ENCODE peak calls at places on chromosomes 5 and 9, in five cellular contexts. W, G, S, B and L are unnamed samples.

GRCh38 chr5:109413463-109413862 is 3.7 kb upstream of the PJA2 start:
- DNase-seq in W (no peak), G (peak; percentile 69), S (no peak), B (no peak), L (no peak)

GRCh38 chr5:91641730-91642350 is 258.7 kb upstream of the ARRDC3 start:
- DNase-seq in W (no peak), G (no peak), S (no peak), B (peak; percentile 34), L (peak; percentile 51)

GRCh38 chr5:170287532-170287931 is 10.0 kb downstream of the LCP2 start:
- DNase-seq in W (peak; percentile 70), G (peak; percentile 88), S (no peak), B (no peak), L (no peak)

GRCh38 chr9:70411141-70411929 is 3.1 kb downstream of the KLF9 start:
- DNase-seq in W (peak; percentile 77), G (peak; percentile 90), S (no peak), B (no peak), L (peak; percentile 77)

GRCh38 chr9:136543830-136544548 is 1.9 kb downstream of the NOTCH1 start:
- DNase-seq in W (peak; percentile 91), G (peak; percentile 85), S (no peak), B (no peak), L (peak; percentile 46)

GRCh38 chr5:15835514-15835913 is 335.5 kb downstream of the FBXL7 start:
- DNase-seq in W (no peak), G (no peak), S (no peak), B (no peak), L (no peak)

GRCh38 chr5:78527054-78527884 is 121.3 kb downstream of the LHFPL2 start:
- DNase-seq in W (peak; percentile 52), G (peak; percentile 92), S (no peak), B (no peak), L (peak; percentile 99)

GRCh38 chr5:109987355-109987754 is 297.6 kb downstream of the MAN2A1 start:
- DNase-seq in W (no peak), G (no peak), S (no peak), B (no peak), L (no peak)

GRCh38 chr9:35407846-35408245 is 82.1 kb upstream of the RUSC2 start:
- DNase-seq in W (no peak), G (no peak), S (no peak), B (no peak), L (no peak)

GRCh38 chr5:66213533-66213932 is 69.4 kb downstream of the SREK1 start:
- DNase-seq in W (no peak), G (no peak), S (no peak), B (no peak), L (no peak)

DNA sequence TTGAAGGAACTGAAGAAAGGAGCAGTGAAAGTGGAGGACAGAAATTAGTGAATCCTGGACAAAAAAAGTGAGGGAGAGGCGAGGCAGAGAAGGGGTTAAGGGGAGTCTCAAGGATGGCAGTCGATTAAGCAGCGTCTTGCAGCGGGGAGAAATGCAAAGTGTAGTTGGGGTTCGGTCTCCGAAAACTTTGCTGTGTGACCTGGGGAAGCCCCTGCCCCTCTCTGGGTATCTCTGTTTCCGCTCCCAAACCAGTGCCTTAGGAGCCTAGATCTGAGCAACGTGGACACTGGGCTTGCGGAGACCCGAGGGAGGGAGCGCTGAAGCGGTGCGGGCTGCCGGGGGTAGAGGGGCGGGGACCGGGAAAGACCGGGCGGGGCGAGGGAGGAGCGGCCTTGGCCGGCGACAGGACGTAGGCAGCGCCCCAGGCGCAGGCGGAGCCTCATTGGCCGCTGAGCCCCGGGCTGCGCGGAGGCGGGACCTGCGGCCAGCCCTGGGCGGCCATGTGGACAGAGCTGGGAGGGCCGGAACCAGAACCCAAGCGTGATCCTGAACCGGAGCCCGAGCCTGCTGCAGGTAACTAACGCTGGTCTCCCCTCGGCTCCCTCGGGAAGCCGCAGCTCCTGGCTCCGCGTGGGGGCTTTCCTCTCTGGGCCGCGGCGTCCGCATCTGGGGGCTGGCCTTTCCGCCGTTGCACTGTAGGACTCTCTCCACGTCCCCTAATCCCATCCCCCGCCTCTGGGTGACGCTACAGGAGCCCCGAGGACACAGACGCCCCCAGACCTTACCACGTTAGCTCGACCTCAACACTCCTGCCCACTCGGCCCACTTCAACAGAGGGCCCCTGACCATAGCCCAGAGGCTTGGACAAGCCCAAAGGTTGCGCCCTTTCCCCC is at the start of gene ALDH1B1:
- DNase-seq in W (peak; percentile 91), G (peak; percentile 93), S (peak; percentile 38), B (peak; percentile 68), L (peak; percentile 89)
- TF ChIP-seq POLR2A in W (no peak), G (peak; percentile 65), S (peak; percentile 74), B (no peak), L (peak; percentile 79)

GRCh38 chr5:171335616-171336015 is 26.6 kb downstream of the TLX3 start:
- DNase-seq in W (no peak), G (no peak), S (no peak), B (no peak), L (no peak)
- H3K27me3 ChIP-seq in W (no peaks in the 10 kb centered on the region), G (no peaks in the 10 kb centered on the region), S (peaks cover 3% of the 10 kb centered on the region), B (no peaks in the 10 kb centered on the region), L (peaks cover 11% of the 10 kb centered on the region)

DNA sequence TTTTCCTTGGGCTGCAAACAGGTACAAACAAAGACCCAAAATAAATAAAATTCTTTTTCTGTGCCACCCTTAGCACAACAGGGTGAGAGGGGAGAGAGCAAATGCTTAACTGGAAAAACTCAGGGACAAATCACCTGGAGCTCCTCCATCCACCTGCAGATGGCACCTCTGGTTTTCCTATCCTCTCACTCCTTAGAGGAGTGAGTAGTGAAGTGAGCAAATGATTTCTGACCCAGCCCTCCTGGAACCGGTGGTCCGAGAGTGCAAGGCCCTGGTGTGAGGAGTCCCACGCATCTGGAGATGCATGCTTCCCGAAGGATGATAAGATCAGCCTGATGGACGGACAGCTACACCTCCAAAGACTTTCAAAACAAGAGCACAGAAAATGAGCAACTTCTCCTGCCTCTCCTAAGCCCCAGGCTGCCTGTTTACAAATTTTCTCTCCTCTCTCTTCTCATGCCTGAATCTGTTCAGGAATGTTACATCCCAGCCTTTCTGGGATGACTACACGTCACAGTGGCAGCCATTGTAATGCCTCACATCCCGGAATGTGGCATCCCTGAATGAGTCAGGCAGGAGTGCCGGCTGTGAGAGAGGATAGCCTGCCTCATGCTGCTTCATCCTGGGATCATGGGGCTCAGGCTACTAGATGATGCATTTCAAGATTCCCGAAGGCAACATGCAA is 86.4 kb downstream of the ADRB2 start:
- DNase-seq in W (no peak), G (no peak), S (no peak), B (peak; percentile 54), L (peak; percentile 79)
- TF ChIP-seq POLR2A in W (no peak), G (no peak), S (no peak), B (no peak), L (no peak)

GRCh38 chr9:89892053-89892419 is 287.2 kb downstream of the GADD45G start:
- DNase-seq in W (no peak), G (no peak), S (no peak), B (no peak), L (no peak)

GRCh38 chr9:89890326-89890980 is 285.6 kb downstream of the GADD45G start:
- DNase-seq in W (no peak), G (no peak), S (no peak), B (no peak), L (no peak)

GRCh38 chr9:89891221-89892052 is 286.6 kb downstream of the GADD45G start:
- DNase-seq in W (peak; percentile 93), G (peak; percentile 95), S (no peak), B (no peak), L (no peak)

GRCh38 chr9:89893886-89894285 is 289.1 kb downstream of the GADD45G start:
- DNase-seq in W (no peak), G (no peak), S (no peak), B (no peak), L (no peak)

GRCh38 chr9:89892920-89893319 is 288.1 kb downstream of the GADD45G start:
- DNase-seq in W (no peak), G (no peak), S (no peak), B (no peak), L (no peak)
- H3K27me3 ChIP-seq in W (no peaks in the 10 kb centered on the region), G (no peaks in the 10 kb centered on the region), S (peaks cover 11% of the 10 kb centered on the region), B (peaks cover 8% of the 10 kb centered on the region), L (no peaks in the 10 kb centered on the region)

DNA sequence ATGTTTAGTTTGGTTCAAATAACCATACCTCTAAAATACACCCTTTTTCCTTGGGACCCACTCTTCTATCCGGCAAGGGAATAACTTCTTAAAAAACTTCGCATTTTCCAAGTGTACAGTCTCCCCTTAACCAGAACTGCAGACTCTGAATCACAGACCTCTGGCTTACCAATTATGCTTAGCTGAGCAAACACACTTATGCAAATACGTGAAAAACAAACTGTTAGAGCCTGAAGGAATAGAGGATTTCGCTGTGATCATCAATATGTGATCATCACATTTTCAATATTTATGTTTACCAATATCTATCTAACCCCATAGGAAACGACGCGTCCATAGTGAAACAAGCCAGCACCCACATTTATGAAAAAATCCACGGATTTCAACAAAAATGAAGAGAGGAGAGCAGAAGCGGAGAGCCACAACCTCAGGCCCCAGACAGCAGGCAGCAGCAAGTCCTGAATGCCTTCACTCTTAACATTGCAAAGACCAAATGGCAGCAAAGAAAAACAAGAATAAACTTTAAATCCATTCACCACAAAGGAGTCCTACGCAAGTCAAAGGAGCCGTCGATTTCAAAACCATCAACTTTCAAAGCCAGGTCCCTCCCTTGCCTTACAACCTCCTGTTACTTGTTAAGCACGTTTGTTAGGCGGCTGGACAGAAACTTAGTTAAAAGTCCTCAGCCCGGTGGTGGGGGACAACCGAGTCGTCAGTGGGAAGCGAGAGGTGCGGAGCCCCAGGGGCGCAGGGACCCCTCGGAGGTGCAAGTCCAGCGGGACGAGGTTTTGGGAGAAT is 1.1 kb downstream of the LPAR1 start:
- DNase-seq in W (peak; percentile 33), G (no peak), S (no peak), B (peak; percentile 7), L (no peak)
- TF ChIP-seq POLR2A in W (no peak), G (no peak), S (no peak), B (no peak), L (no peak)

GRCh38 chr9:21994996-21995651 is 533 bp downstream of the CDKN2B-AS1 start:
- DNase-seq in W (peak; percentile 76), G (peak; percentile 85), S (peak; percentile 55), B (peak; percentile 56), L (peak; percentile 69)
- H3K27me3 ChIP-seq in W (no peaks in the 10 kb centered on the region), G (peaks cover 23% of the 10 kb centered on the region), S (no peaks in the 10 kb centered on the region), B (no peaks in the 10 kb centered on the region), L (peaks cover 2% of the 10 kb centered on the region)

GRCh38 chr9:31854187-31854586 is 530.3 kb upstream of the ACO1 start:
- DNase-seq in W (no peak), G (no peak), S (no peak), B (no peak), L (no peak)

GRCh38 chr9:31847963-31848362 is 536.5 kb upstream of the ACO1 start:
- DNase-seq in W (no peak), G (no peak), S (no peak), B (peak; percentile 21), L (no peak)

DNA sequence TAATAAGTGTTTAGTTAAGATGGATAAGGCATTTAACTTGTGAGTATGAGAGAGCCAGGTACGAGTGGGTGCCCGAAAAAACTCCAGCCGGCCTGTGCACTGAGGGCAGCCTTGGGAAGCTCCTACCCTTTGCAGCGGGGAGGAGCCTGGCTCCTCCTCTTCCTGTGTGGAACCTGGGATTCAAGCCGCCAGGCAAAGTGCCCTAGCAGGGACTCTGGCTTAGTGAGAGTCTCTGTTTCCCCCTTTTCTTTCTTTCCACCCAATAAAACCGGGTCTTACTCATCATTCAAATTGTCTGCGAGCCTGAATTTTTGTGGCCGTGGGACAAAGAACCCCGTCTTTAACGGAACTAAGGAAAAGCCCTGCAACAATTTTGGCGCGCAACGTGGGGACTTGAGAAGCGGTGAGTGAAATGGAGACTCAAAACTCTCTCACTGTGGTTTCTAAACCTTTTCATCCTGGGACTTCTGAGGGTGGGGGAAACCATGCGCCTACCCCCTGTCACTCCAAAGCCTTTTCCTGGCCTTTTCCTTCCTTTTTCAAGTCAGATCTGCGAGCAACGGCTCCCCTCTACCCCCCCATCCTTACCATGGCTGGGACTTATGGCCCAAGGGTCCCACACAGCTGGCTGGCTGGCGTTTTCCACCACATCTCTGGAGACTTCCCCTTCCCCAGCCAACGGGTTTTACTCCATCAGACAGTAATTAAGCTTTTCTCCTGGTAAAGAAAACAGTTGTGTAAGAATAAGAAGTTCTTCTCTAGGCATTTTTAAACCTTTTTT is 535.7 kb upstream of the ACO1 start:
- DNase-seq in W (peak; percentile 60), G (no peak), S (no peak), B (peak; percentile 37), L (no peak)
- TF ChIP-seq POLR2A in W (no peak), G (no peak), S (no peak), B (peak; percentile 54), L (no peak)